ENCODE peak calls at places on chromosomes 7 and 10, in five cellular contexts. D is fibroblast of lung, H is stomach, R is mesothelial cell of epicardium, Z is GM04503. T is an unnamed sample.

GRCh38 chr10:97462309-97462708 is 16.3 kb downstream of the ZDHHC16 start:
- DNase-seq in D (no peak), H (no peak), R (no peak), Z (no peak), T (no peak)

GRCh38 chr10:14583252-14583651 is 191.4 kb downstream of the FAM107B start:
- DNase-seq in D (no peak), H (peak; percentile 52), R (no peak), Z (no peak), T (no peak)

GRCh38 chr10:71206911-71207310 is 5.5 kb upstream of the UNC5B start:
- DNase-seq in D (no peak), H (no peak), R (no peak), Z (no peak), T (no peak)

GRCh38 chr10:68135922-68136718 is 26.8 kb downstream of the MYPN start:
- DNase-seq in D (peak; percentile 76), H (no peak), R (no peak), Z (peak; percentile 96), T (no peak)

GRCh38 chr7:151796091-151796870 is 80.6 kb downstream of the PRKAG2 start:
- DNase-seq in D (peak; percentile 26), H (peak; percentile 58), R (no peak), Z (peak; percentile 45), T (peak; percentile 67)

GRCh38 chr10:123643315-123643714 is 22.8 kb upstream of the GPR26 start:
- DNase-seq in D (no peak), H (peak; percentile 15), R (no peak), Z (no peak), T (no peak)

GRCh38 chr7:32958046-32959025 is 1.1 kb downstream of the FKBP9 start:
- DNase-seq in D (peak; percentile 58), H (peak; percentile 54), R (no peak), Z (peak; percentile 41), T (peak; percentile 48)

GRCh38 chr10:92913973-92914372 is 65.7 kb downstream of the EXOC6 start:
- DNase-seq in D (no peak), H (no peak), R (no peak), Z (no peak), T (no peak)

GRCh38 chr7:55365103-55365679 is at the start of gene LANCL2:
- DNase-seq in D (peak; percentile 40), H (peak; percentile 50), R (peak; percentile 27), Z (no peak), T (no peak)

GRCh38 chr7:26199301-26200112 is 1.0 kb downstream of the HNRNPA2B1 start:
- DNase-seq in D (peak; percentile 57), H (peak; percentile 70), R (peak; percentile 27), Z (no peak), T (peak; percentile 64)

GRCh38 chr7:127252736-127253288 is at the start of gene GRM8:
- DNase-seq in D (peak; percentile 11), H (peak; percentile 39), R (peak; percentile 29), Z (no peak), T (peak; percentile 84)